ENCODE peak calls at places on chromosomes 16 and 17, in five cellular contexts. U is neuronal stem cell, E is mesendoderm, O is H1, A is IMR-90. J is an unnamed sample.

GRCh38 chr16:28829747-28830146 is 6.9 kb downstream of the ATXN2L start:
- DNase-seq in E (no peak), U (no peak), O (no peak), A (no peak), J (no peak)

GRCh38 chr17:31702040-31702439 is 157.0 kb downstream of the COPRS start:
- DNase-seq in A (no peak), E (no peak), O (no peak), U (no peak), J (no peak)

GRCh38 chr17:19501219-19501618 is 32.4 kb upstream of the SLC47A1 start:
- DNase-seq in O (no peak), U (no peak), A (no peak), E (no peak), J (no peak)

GRCh38 chr16:76583995-76584394 is 306.8 kb downstream of the CNTNAP4 start:
- DNase-seq in A (no peak), U (no peak), O (no peak), E (no peak), J (no peak)

GRCh38 chr16:55835578-55835977 is 2.7 kb upstream of the CES1 start:
- DNase-seq in A (no peak), E (no peak), U (no peak), O (no peak), J (no peak)

GRCh38 chr17:40309031-40309937 is at the start of gene RARA:
- DNase-seq in A (no peak), O (peak), E (peak), U (no peak), J (peak)

GRCh38 chr17:20992987-20993862 is 49.6 kb downstream of the USP22 start:
- DNase-seq in E (peak), O (peak), U (peak), A (peak), J (peak)

GRCh38 chr17:54727624-54728023 is 173.0 kb upstream of the TOM1L1 start:
- DNase-seq in A (no peak), E (peak), O (no peak), U (no peak), J (no peak)

GRCh38 chr17:49976163-49976827 is 7.3 kb downstream of the DLX4 start:
- DNase-seq in A (no peak), E (peak), O (no peak), U (no peak), J (no peak)

GRCh38 chr16:57994778-57995177 is 5.7 kb downstream of the ZNF319 start:
- DNase-seq in U (no peak), E (peak), O (no peak), A (peak), J (peak)

GRCh38 chr17:57142925-57143324 is 57.9 kb downstream of the AKAP1 start:
- DNase-seq in U (no peak), E (no peak), O (no peak), A (no peak), J (no peak)

GRCh38 chr17:17661834-17662233 is 19.4 kb upstream of the RAI1 start:
- DNase-seq in E (peak), O (no peak), U (no peak), A (no peak), J (no peak)

GRCh38 chr16:86509759-86510464 is 415 bp upstream of the FOXF1 start:
- DNase-seq in O (peak), U (peak), E (peak), A (peak), J (peak)

GRCh38 chr16:69089091-69089912 is 16.2 kb upstream of the HAS3 start:
- DNase-seq in O (no peak), U (no peak), A (peak), E (peak), J (peak)

GRCh38 chr17:73485130-73485529 is 159.1 kb downstream of the SDK2 start:
- DNase-seq in A (no peak), E (peak), U (no peak), O (no peak), J (no peak)

GRCh38 chr17:10681866-10682446 is 15.4 kb downstream of the SCO1 start:
- DNase-seq in E (no peak), O (no peak), A (peak), U (no peak), J (no peak)

GRCh38 chr16:54459509-54460235 is 173.1 kb upstream of the IRX3 start:
- DNase-seq in E (no peak), O (no peak), A (no peak), U (no peak), J (no peak)

GRCh38 chr17:48001187-48001586 is 30.3 kb downstream of the CDK5RAP3 start:
- DNase-seq in O (no peak), E (no peak), U (no peak), A (peak), J (no peak)

GRCh38 chr17:9307313-9307998 is 268.2 kb downstream of the STX8 start:
- DNase-seq in O (no peak), E (peak), U (no peak), A (peak), J (no peak)

GRCh38 chr16:59385953-59386352 is 651.8 kb upstream of the GOT2 start:
- DNase-seq in A (peak), E (peak), U (no peak), O (no peak), J (no peak)

GRCh38 chr17:8221663-8222379 is 11.4 kb upstream of the AURKB start:
- DNase-seq in U (peak), A (peak), E (peak), O (peak), J (peak)

GRCh38 chr17:37708616-37709212 is 36.1 kb downstream of the HNF1B start:
- DNase-seq in A (peak), U (no peak), E (peak), O (no peak), J (no peak)

GRCh38 chr17:57379237-57380054 is 123.1 kb downstream of the MSI2 start:
- DNase-seq in U (peak), O (no peak), E (peak), A (peak), J (peak)

GRCh38 chr17:28507567-28508195 is 1.5 kb downstream of the FOXN1 start:
- DNase-seq in O (peak), A (no peak), U (no peak), E (no peak), J (peak)

GRCh38 chr16:58474296-58474695 is 25.6 kb upstream of the NDRG4 start:
- DNase-seq in O (no peak), U (no peak), A (no peak), E (peak), J (no peak)

DNA sequence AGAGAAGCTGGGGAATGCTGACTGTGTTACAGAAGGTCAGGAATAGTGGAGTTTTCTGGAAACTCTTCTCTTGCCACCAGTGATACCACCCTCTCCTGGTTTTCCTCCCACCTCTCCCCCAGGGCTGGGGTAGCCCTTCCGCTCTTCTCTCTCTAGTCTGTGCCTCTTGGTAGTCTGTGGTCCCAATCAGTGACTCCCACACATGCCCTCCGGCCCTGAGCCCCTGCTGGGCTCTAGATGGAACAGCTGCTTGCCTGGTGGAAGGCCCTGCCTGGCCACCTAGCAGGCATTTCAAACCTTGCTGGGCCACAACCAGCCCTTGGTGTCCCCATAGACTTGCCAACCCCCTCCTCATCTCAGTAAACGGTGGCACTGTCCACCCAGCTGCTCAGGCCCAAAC is 15.2 kb upstream of the MTSS2 start:
- DNase-seq in U (no peak), E (no peak), O (no peak), A (no peak), J (no peak)
- H2BK120ac ChIP-seq in U (no peak), E (no peak), O (no peak), A (peak), J (no peak)

DNA sequence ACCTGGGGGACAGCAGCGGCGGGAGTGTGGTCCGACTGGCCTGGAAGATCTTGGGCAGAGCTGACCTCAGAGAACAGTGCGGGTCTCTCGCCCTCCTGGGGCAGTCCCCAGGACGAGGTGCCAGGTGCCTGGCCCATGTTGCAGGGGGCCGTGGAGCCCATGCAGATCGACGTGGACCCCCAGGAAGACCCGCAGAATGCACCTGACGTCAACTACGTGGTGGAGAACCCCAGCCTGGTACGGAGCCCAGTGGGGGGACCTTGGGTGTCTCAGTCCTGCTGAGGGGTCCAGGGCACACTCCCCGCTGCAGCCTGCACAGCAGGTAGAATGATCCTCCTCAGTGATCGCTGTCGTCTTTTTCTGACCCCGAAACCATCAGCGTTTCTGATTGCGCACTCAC is 1.4 kb downstream of the GPS1 start:
- DNase-seq in A (no peak), U (no peak), E (no peak), O (no peak), J (no peak)
- H2BK15ac ChIP-seq in A (no peak), U (no peak), E (no peak), O (no peak), J (no peak)

GRCh38 chr17:82019905-82020873 is 2.5 kb downstream of the CENPX start:
- DNase-seq in O (peak), U (peak), A (peak), E (peak), J (peak)
- H3K9ac ChIP-seq in O (no peak), U (peak), A (no peak), E (no peak), J (no peak)

GRCh38 chr16:85152414-85153030 is 40.2 kb upstream of the CIBAR2 start:
- DNase-seq in A (no peak), U (no peak), E (no peak), O (no peak), J (no peak)
- H2BK120ac ChIP-seq in A (peak), U (no peak), E (no peak), O (no peak), J (no peak)

GRCh38 chr16:88790312-88791150 is 5.5 kb upstream of the PIEZO1 start:
- DNase-seq in U (no peak), A (peak), E (no peak), O (peak), J (no peak)
- H2BK15ac ChIP-seq in U (peak), A (peak), E (no peak), O (peak), J (no peak)

GRCh38 chr17:81417879-81418709 is 22.8 kb downstream of the BAHCC1 start:
- DNase-seq in E (no peak), U (no peak), O (no peak), A (no peak), J (no peak)

GRCh38 chr17:81420769-81421462 is 25.7 kb downstream of the BAHCC1 start:
- DNase-seq in A (peak), U (no peak), E (no peak), O (no peak), J (no peak)

GRCh38 chr17:81418710-81419332 is 23.6 kb downstream of the BAHCC1 start:
- DNase-seq in O (no peak), U (no peak), E (no peak), A (peak), J (no peak)

GRCh38 chr17:81419333-81419885 is 24.2 kb downstream of the BAHCC1 start:
- DNase-seq in A (peak), U (no peak), O (no peak), E (peak), J (no peak)

GRCh38 chr17:81419886-81420768 is 24.9 kb downstream of the BAHCC1 start:
- DNase-seq in O (no peak), A (no peak), E (no peak), U (no peak), J (no peak)
- H3K9ac ChIP-seq in O (no peak), A (peak), E (peak), U (no peak), J (no peak)

GRCh38 chr17:78608122-78608803 is 31.1 kb upstream of the DNAH17 start:
- DNase-seq in O (no peak), A (no peak), E (no peak), U (no peak), J (no peak)
- H2BK120ac ChIP-seq in O (no peak), A (no peak), E (no peak), U (no peak), J (no peak)